ENCODE peak calls at places on chromosomes 7 and 10, in five cellular contexts. One of them, this sample, is unnamed. For H3K4me1 and H3K27me3, the result is how much of the 10 kb centered on the place peaks cover.

GRCh38 chr10:44046605-44047004 is 338.3 kb downstream of the CXCL12 start:
- DNase-seq in uterus: no peak
- DNase-seq in spleen: no peak
- DNase-seq in sigmoid colon: no peak
- DNase-seq in ovary: no peak
- DNase-seq in this sample: peak

GRCh38 chr10:34260904-34261303 is 554.2 kb downstream of the PARD3 start:
- DNase-seq in ovary: no peak
- DNase-seq in uterus: no peak
- DNase-seq in spleen: no peak
- DNase-seq in sigmoid colon: no peak
- DNase-seq in this sample: no peak

GRCh38 chr7:92872701-92873100 is 36.3 kb upstream of the CDK6 start:
- DNase-seq in sigmoid colon: no peak
- DNase-seq in ovary: no peak
- DNase-seq in uterus: no peak
- DNase-seq in spleen: no peak
- DNase-seq in this sample: no peak

GRCh38 chr10:124092270-124093075 is 925 bp downstream of the CHST15 start:
- DNase-seq in sigmoid colon: peak
- DNase-seq in uterus: peak
- DNase-seq in ovary: peak
- DNase-seq in spleen: peak
- DNase-seq in this sample: peak

GRCh38 chr7:73851410-73852338 is 9.3 kb upstream of the TMEM270 start:
- DNase-seq in spleen: no peak
- DNase-seq in uterus: no peak
- DNase-seq in ovary: no peak
- DNase-seq in sigmoid colon: no peak
- DNase-seq in this sample: no peak

GRCh38 chr10:67666416-67667043 is 29.5 kb downstream of the CTNNA3 start:
- DNase-seq in sigmoid colon: no peak
- DNase-seq in spleen: no peak
- DNase-seq in ovary: no peak
- DNase-seq in uterus: no peak
- DNase-seq in this sample: no peak

GRCh38 chr10:44992070-44992731 is 8.5 kb upstream of the ZNF22 start:
- DNase-seq in spleen: no peak
- DNase-seq in uterus: peak
- DNase-seq in ovary: peak
- DNase-seq in sigmoid colon: peak
- DNase-seq in this sample: peak

GRCh38 chr10:79102056-79102874 is 33.5 kb downstream of the ZMIZ1 start:
- DNase-seq in ovary: peak
- DNase-seq in uterus: peak
- DNase-seq in spleen: peak
- DNase-seq in sigmoid colon: peak
- DNase-seq in this sample: peak

GRCh38 chr7:93315896-93316295 is 83.7 kb downstream of the VPS50 start:
- DNase-seq in spleen: no peak
- DNase-seq in ovary: no peak
- DNase-seq in sigmoid colon: no peak
- DNase-seq in uterus: no peak
- DNase-seq in this sample: no peak

GRCh38 chr7:88289505-88290129 is 17.1 kb downstream of the STEAP4 start:
- DNase-seq in ovary: no peak
- DNase-seq in spleen: no peak
- DNase-seq in uterus: no peak
- DNase-seq in sigmoid colon: no peak
- DNase-seq in this sample: no peak

DNA sequence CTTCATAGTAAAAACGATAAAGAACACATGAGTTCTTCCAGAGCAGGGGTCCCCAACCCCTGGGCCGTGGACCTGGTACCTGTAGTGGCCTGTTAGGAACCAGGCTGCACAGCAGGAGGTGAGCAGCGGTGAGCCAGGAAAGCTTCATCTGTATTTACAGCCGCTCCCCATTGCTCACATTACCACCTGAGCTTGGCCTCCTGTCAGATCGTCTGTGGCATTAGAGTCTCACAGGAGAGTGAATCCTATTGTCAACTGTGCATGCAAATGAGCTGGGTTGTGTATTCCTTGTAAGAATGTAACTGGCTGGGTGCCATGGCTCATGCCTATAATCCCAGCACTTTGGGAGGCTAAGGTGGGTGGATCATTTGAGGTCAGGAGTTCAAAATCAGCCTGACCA is 229.5 kb downstream of the CNTNAP2 start:
- DNase-seq in uterus: no peak
- DNase-seq in ovary: no peak
- DNase-seq in spleen: no peak
- DNase-seq in sigmoid colon: no peak
- DNase-seq in this sample: no peak
- H3K4me1 ChIP-seq in uterus: under half
- H3K4me1 ChIP-seq in ovary: under half
- H3K4me1 ChIP-seq in spleen: under half
- H3K4me1 ChIP-seq in sigmoid colon: under half
- H3K4me1 ChIP-seq in this sample: under half

DNA sequence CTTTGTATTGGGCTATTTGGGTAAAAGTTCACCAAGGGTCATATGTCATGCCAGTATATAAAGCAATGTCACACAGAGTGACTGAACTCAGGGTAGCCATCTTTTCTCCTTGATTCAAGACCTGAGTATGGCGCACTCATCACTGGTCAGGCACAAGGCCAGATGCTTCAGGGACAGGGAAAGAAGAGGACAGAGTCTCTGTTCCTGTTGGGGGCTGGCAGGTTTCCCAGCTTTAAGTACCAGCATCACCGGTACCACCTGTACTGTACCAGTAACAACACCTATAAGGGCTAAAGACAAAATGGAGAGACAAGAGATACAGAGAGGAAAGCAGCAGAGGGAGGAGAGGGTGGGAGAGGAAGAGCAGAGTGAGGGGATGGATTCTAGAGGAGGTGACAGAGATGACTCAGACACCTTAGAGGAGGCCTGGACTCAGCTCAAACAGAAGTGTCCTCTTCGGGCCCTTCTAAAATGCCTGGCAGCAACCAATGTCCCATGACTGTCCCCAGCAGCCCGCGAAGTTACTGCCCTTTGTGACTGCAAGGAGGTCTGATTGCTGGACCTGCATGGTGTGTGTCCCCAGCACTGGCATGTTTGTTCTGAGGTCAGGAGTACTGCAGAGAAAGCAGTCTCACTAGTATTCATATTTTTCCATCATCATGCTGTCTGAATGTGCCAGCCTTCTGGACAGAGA is 191.3 kb downstream of the MYOF start:
- DNase-seq in sigmoid colon: no peak
- DNase-seq in uterus: no peak
- DNase-seq in ovary: no peak
- DNase-seq in spleen: no peak
- DNase-seq in this sample: peak
- H3K27me3 ChIP-seq in sigmoid colon: under half
- H3K27me3 ChIP-seq in uterus: under half
- H3K27me3 ChIP-seq in ovary: under half
- H3K27me3 ChIP-seq in spleen: under half
- H3K27me3 ChIP-seq in this sample: under half

DNA sequence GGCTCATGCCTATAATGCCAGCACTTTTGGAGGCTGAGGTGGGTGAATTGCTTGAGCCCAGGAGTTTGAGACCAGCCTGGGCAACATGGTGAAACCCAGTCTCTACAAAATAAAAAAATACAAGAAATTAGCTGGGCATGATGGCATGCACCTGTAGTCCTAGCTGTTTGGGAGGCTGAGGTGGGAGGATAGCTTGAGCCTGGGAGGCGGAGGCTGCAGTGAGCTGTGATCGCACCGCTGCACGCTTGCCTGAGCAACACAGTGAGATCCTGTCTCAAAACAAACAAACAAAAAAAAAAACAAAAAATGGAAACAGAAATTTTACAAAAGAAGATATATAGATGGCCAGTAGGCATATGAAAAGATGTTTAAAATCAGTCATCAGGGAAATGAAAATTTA is 57.1 kb downstream of the PTEN start:
- DNase-seq in ovary: no peak
- DNase-seq in sigmoid colon: no peak
- DNase-seq in spleen: no peak
- DNase-seq in uterus: no peak
- DNase-seq in this sample: no peak
- TF ChIP-seq POLR2A in ovary: no peak
- TF ChIP-seq POLR2A in sigmoid colon: no peak
- TF ChIP-seq POLR2A in spleen: no peak
- TF ChIP-seq POLR2A in uterus: no peak
- TF ChIP-seq POLR2A in this sample: no peak

GRCh38 chr7:47444376-47445098 is 137.4 kb downstream of the TNS3 start:
- DNase-seq in spleen: no peak
- DNase-seq in sigmoid colon: no peak
- DNase-seq in ovary: no peak
- DNase-seq in uterus: no peak
- DNase-seq in this sample: peak

GRCh38 chr7:47439181-47439667 is 142.7 kb downstream of the TNS3 start:
- DNase-seq in sigmoid colon: no peak
- DNase-seq in spleen: no peak
- DNase-seq in ovary: no peak
- DNase-seq in uterus: no peak
- DNase-seq in this sample: no peak

GRCh38 chr7:47441796-47442744 is 139.8 kb downstream of the TNS3 start:
- DNase-seq in spleen: no peak
- DNase-seq in uterus: no peak
- DNase-seq in ovary: no peak
- DNase-seq in sigmoid colon: no peak
- DNase-seq in this sample: no peak

GRCh38 chr7:47440320-47440719 is 141.6 kb downstream of the TNS3 start:
- DNase-seq in uterus: no peak
- DNase-seq in ovary: no peak
- DNase-seq in sigmoid colon: no peak
- DNase-seq in spleen: no peak
- DNase-seq in this sample: no peak

DNA sequence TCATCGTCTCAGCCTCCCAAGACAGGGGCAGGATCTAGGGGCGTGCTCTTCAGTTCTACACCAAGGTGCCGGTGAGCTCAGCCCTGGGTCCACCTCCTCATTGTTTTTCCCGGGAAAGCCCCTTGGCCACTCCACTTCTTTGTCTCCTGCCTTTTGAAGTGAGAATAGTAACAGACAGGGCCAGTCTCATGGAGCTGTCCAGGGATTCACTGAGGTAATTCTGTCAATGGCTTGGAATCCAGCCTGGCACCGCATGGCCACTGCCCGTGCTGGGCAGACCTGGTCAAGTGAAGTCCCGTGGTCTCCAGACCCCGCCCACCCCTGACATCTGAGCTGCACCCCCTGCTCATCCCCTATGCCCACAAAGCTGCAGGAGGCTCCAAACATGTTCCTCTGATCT is 138.9 kb downstream of the TNS3 start:
- DNase-seq in sigmoid colon: no peak
- DNase-seq in spleen: no peak
- DNase-seq in uterus: no peak
- DNase-seq in ovary: no peak
- DNase-seq in this sample: no peak
- H3K4me1 ChIP-seq in sigmoid colon: under half
- H3K4me1 ChIP-seq in spleen: half or more
- H3K4me1 ChIP-seq in uterus: under half
- H3K4me1 ChIP-seq in ovary: under half
- H3K4me1 ChIP-seq in this sample: under half

GRCh38 chr7:89780291-89780690 is 374.0 kb upstream of the STEAP1 start:
- DNase-seq in uterus: no peak
- DNase-seq in ovary: no peak
- DNase-seq in spleen: no peak
- DNase-seq in sigmoid colon: no peak
- DNase-seq in this sample: no peak
- H3K27me3 ChIP-seq in uterus: under half
- H3K27me3 ChIP-seq in ovary: under half
- H3K27me3 ChIP-seq in spleen: under half
- H3K27me3 ChIP-seq in sigmoid colon: under half
- H3K27me3 ChIP-seq in this sample: under half

GRCh38 chr7:100675581-100676350 is 2.2 kb downstream of the GNB2 start:
- DNase-seq in ovary: peak
- DNase-seq in uterus: peak
- DNase-seq in sigmoid colon: peak
- DNase-seq in spleen: peak
- DNase-seq in this sample: peak
- TF ChIP-seq POLR2A in ovary: no peak
- TF ChIP-seq POLR2A in uterus: peak
- TF ChIP-seq POLR2A in sigmoid colon: no peak
- TF ChIP-seq POLR2A in spleen: no peak
- TF ChIP-seq POLR2A in this sample: peak

DNA sequence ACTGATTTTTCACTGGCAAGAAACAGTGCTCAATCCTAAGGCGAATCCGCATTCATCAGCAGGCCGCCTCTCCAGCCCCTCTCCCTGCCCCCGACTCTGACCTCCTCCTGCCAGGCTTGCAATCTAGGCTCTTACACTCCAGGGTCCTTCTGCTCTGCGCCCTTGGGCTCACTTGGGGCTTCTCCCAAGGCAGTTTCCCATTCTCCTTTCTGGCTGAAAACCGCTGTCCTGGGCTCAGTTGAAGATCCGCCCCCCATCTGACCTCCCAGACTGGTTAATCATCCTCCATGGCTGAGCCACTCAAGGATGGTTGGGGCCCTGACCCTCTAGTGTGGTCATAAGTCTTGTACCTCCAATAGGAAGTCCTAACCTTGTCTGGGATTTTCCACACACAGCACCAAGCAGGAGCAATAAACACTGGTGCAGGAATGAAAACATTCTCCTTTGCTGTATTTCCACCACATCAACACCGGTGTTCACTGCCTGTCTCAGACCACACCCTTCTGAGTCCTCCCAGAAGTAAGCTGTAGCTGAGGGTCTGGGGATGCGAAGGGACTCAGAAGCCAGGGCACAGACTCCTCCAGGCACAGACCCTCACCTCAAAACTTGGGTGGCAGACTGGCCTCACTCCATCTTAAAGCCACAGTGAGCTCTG is 42.4 kb downstream of the TNS3 start:
- DNase-seq in uterus: no peak
- DNase-seq in sigmoid colon: no peak
- DNase-seq in ovary: no peak
- DNase-seq in spleen: peak
- DNase-seq in this sample: no peak
- H3K4me1 ChIP-seq in uterus: under half
- H3K4me1 ChIP-seq in sigmoid colon: under half
- H3K4me1 ChIP-seq in ovary: under half
- H3K4me1 ChIP-seq in spleen: half or more
- H3K4me1 ChIP-seq in this sample: under half

GRCh38 chr10:86363184-86363832 is 3.3 kb downstream of the GRID1 start:
- DNase-seq in spleen: peak
- DNase-seq in sigmoid colon: peak
- DNase-seq in ovary: peak
- DNase-seq in uterus: no peak
- DNase-seq in this sample: peak
- H3K27me3 ChIP-seq in spleen: half or more
- H3K27me3 ChIP-seq in sigmoid colon: under half
- H3K27me3 ChIP-seq in ovary: under half
- H3K27me3 ChIP-seq in uterus: under half
- H3K27me3 ChIP-seq in this sample: under half

GRCh38 chr10:74320717-74321116 is 169.7 kb downstream of the ADK start:
- DNase-seq in spleen: no peak
- DNase-seq in uterus: no peak
- DNase-seq in sigmoid colon: no peak
- DNase-seq in ovary: no peak
- DNase-seq in this sample: no peak
- TF ChIP-seq POLR2A in spleen: no peak
- TF ChIP-seq POLR2A in uterus: no peak
- TF ChIP-seq POLR2A in sigmoid colon: no peak
- TF ChIP-seq POLR2A in ovary: no peak
- TF ChIP-seq POLR2A in this sample: no peak